ENCODE peak calls at places on chromosome 14, in eight cellular contexts. S, E, H, B, R, W, Y and G are unnamed samples.

GRCh38 chr14:71005076-71005475 is 97.8 kb downstream of the PCNX1 start:
- DNase-seq in S (no peak), E (no peak), H (no peak), B (no peak), R (no peak), W (no peak), Y (no peak), G (no peak)

GRCh38 chr14:21192875-21193535 is 37.1 kb upstream of the OR5AU1 start:
- DNase-seq in S (no peak), E (no peak), H (no peak), B (no peak), R (no peak), W (no peak), Y (no peak), G (no peak)

GRCh38 chr14:88798161-88798560 is 5.4 kb upstream of the EML5 start:
- DNase-seq in S (no peak), E (no peak), H (no peak), B (no peak), R (no peak), W (no peak), Y (no peak), G (no peak)

GRCh38 chr14:89635615-89636014 is 218.6 kb upstream of the FOXN3 start:
- DNase-seq in S (no peak), E (no peak), H (no peak), B (no peak), R (no peak), W (no peak), Y (no peak), G (no peak)

GRCh38 chr14:103194256-103195045 is 71.2 kb downstream of the TNFAIP2 start:
- DNase-seq in S (no peak), E (no peak), H (peak; percentile 75), B (no peak), R (no peak), W (no peak), Y (no peak), G (no peak)

GRCh38 chr14:100523131-100523530 is 64.1 kb downstream of the BEGAIN start:
- DNase-seq in S (no peak), E (no peak), H (peak; percentile 74), B (no peak), R (no peak), W (no peak), Y (no peak), G (no peak)

GRCh38 chr14:72610831-72611200 is 283.1 kb downstream of the DPF3 start:
- DNase-seq in S (no peak), E (no peak), H (no peak), B (no peak), R (no peak), W (no peak), Y (no peak), G (no peak)

GRCh38 chr14:95510804-95511203 is 5.6 kb downstream of the SYNE3 start:
- DNase-seq in S (no peak), E (no peak), H (no peak), B (no peak), R (no peak), W (no peak), Y (no peak), G (no peak)

GRCh38 chr14:103207404-103208072 is 84.3 kb downstream of the TNFAIP2 start:
- DNase-seq in S (no peak), E (no peak), H (no peak), B (no peak), R (no peak), W (no peak), Y (no peak), G (no peak)

GRCh38 chr14:70779667-70780066 is 29.6 kb downstream of the MAP3K9 start:
- DNase-seq in S (no peak), E (no peak), H (no peak), B (no peak), R (no peak), W (no peak), Y (no peak), G (no peak)

GRCh38 chr14:70665448-70666363 is 24.0 kb downstream of the TTC9 start:
- DNase-seq in S (no peak), E (no peak), H (no peak), B (peak; percentile 44), R (no peak), W (no peak), Y (no peak), G (no peak)

GRCh38 chr14:71321556-71322315 is 414.5 kb downstream of the PCNX1 start:
- DNase-seq in S (no peak), E (no peak), H (no peak), B (no peak), R (no peak), W (peak; percentile 1), Y (no peak), G (no peak)

GRCh38 chr14:68397827-68398226 is 395.0 kb downstream of the ZFP36L1 start:
- DNase-seq in S (no peak), E (no peak), H (no peak), B (no peak), R (no peak), W (no peak), Y (no peak), G (no peak)

GRCh38 chr14:23568600-23569310 is 1.2 kb upstream of the AP1G2 start:
- DNase-seq in S (no peak), E (no peak), H (no peak), B (no peak), R (no peak), W (no peak), Y (no peak), G (no peak)

GRCh38 chr14:92942136-92942535 is 19.2 kb downstream of the CHGA start:
- DNase-seq in S (no peak), E (no peak), H (no peak), B (no peak), R (no peak), W (no peak), Y (no peak), G (no peak)

GRCh38 chr14:43145361-43145760 is 1361.7 kb downstream of the FSCB start:
- DNase-seq in S (no peak), E (no peak), H (no peak), B (no peak), R (no peak), W (no peak), Y (no peak), G (no peak)

GRCh38 chr14:56064513-56064912 is 53.7 kb upstream of the PELI2 start:
- DNase-seq in S (no peak), E (no peak), H (no peak), B (no peak), R (no peak), W (no peak), Y (no peak), G (no peak)

GRCh38 chr14:98370352-98370751 is 901.6 kb downstream of the BCL11B start:
- DNase-seq in S (no peak), E (no peak), H (no peak), B (no peak), R (no peak), W (no peak), Y (no peak), G (no peak)

GRCh38 chr14:99508896-99509629 is 27.9 kb downstream of the CCNK start:
- DNase-seq in S (no peak), E (no peak), H (peak; percentile 68), B (no peak), R (no peak), W (no peak), Y (no peak), G (no peak)

GRCh38 chr14:26528415-26529182 is 69.2 kb downstream of the NOVA1 start:
- DNase-seq in S (no peak), E (no peak), H (no peak), B (no peak), R (no peak), W (no peak), Y (no peak), G (no peak)

GRCh38 chr14:72753044-72753710 is 140.7 kb downstream of the DPF3 start:
- DNase-seq in S (no peak), E (no peak), H (no peak), B (no peak), R (no peak), W (no peak), Y (no peak), G (no peak)